ENCODE peak calls at places on chromosomes 4 and X, in nine cellular contexts. U is tibial nerve, H is IMR-90, S is fibroblast of mammary gland, J is GM23248, M is fibroblast of lung, C is cardiac muscle cell, F is right lobe of liver, T is HAP-1. Q is an unnamed sample.

GRCh38 chrX:51851507-51852085 is 41.8 kb upstream of the MAGED1 start:
- DNase-seq in U (no peak), H (no peak), S (no peak), J (no peak), M (peak; percentile 1), C (no peak), F (no peak), T (no peak), Q (no peak)

GRCh38 chr4:185504098-185505047 is 30.9 kb downstream of the PDLIM3 start:
- DNase-seq in U (peak; percentile 11), H (peak; percentile 75), S (no peak), J (peak; percentile 48), M (no peak), C (no peak), F (peak; percentile 83), T (no peak), Q (peak; percentile 33)

GRCh38 chrX:18674417-18674787 is 2.5 kb upstream of the RS1 start:
- DNase-seq in U (no peak), H (no peak), S (no peak), J (no peak), M (no peak), C (no peak), F (peak; percentile 52), T (peak; percentile 68), Q (no peak)

GRCh38 chr4:30717208-30718020 is 2.8 kb upstream of the PCDH7 start:
- DNase-seq in U (no peak), H (peak; percentile 70), S (peak; percentile 66), J (peak; percentile 70), M (peak; percentile 86), C (peak; percentile 77), F (peak; percentile 34), T (peak; percentile 64), Q (peak; percentile 69)

GRCh38 chr4:10716163-10716562 is 31.6 kb upstream of the CLNK start:
- DNase-seq in U (no peak), H (no peak), S (peak; percentile 16), J (no peak), M (no peak), C (no peak), F (no peak), T (no peak), Q (peak; percentile 35)

GRCh38 chr4:184288451-184289178 is 70.9 kb upstream of the ENPP6 start:
- DNase-seq in U (peak; percentile 3), H (no peak), S (no peak), J (no peak), M (no peak), C (no peak), F (no peak), T (no peak), Q (no peak)

GRCh38 chr4:54877006-54877405 is 219.2 kb downstream of the KIT start:
- DNase-seq in U (no peak), H (peak; percentile 83), S (peak; percentile 57), J (peak; percentile 52), M (peak; percentile 58), C (no peak), F (no peak), T (no peak), Q (peak; percentile 81)

GRCh38 chrX:4932790-4933189 is 1219.3 kb upstream of the PRKX start:
- DNase-seq in U (no peak), H (no peak), S (peak; percentile 1), J (no peak), M (peak; percentile 60), C (no peak), F (no peak), T (no peak), Q (peak; percentile 58)

GRCh38 chrX:52923781-52924241 is 26.7 kb downstream of the FAM156B start:
- DNase-seq in U (no peak), H (peak; percentile 69), S (peak; percentile 59), J (peak; percentile 61), M (peak; percentile 65), C (peak; percentile 38), F (no peak), T (no peak), Q (peak; percentile 59)

GRCh38 chr4:70759126-70759525 is 37.4 kb downstream of the RUFY3 start:
- DNase-seq in U (no peak), H (peak; percentile 50), S (peak; percentile 38), J (no peak), M (no peak), C (no peak), F (no peak), T (no peak), Q (no peak)

DNA sequence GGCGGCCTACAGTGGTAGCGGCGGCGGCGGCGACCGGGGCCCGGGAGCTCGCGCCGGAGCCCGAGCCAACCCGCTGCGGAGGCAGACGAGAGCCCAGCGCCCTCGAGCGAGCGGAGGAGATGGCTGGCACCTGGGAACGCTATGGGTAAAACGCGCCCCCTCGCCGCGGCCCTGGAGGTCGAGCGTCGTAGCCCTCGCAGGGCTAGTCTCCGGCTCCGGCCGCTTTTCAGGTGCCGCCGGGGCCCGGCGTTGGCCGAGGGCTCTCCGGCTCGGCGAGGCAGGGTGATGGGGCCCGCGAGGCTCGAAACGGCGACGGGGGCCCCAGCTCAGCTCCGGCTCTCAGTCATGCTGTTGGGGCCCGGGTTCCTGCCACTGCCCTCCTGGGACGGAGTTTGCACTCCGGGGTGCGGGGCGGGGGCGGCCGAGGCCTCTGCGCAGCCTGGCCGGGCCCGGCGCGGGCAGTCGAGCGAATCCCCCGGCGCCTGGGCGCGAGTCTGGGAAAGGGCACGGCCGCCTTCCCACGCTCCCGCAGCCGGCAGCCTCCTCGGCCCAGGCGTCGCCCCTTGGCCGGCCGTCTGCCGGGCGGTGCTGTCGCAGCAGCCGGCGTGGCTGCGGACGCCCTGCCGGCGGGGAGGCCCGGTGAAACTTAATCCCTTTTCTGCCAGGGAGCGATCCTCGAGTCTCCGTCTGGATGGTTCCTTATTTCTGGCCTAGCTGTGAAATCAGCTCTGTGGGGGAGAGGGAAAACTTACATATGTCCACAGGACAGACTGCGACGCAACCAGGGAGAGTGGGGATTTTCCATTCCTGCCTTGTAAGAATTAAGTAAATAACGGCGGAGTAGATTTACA is 845 bp downstream of the MID2 start:
- DNase-seq in U (peak; percentile 7), H (peak; percentile 42), S (peak; percentile 50), J (peak; percentile 67), M (peak; percentile 52), C (peak; percentile 70), F (peak; percentile 42), T (peak; percentile 60), Q (peak; percentile 33)
- H3K4me3 ChIP-seq in U (peak overlapping the region; percentile 38), H (peak overlapping the region; percentile 43), S (peak overlapping the region; percentile 27), J (peak overlapping the region; percentile 75), M (peak overlapping the region; percentile 31), C (peak overlapping the region; percentile 42), F (peak overlapping the region; percentile 60), T (peak overlapping the region; percentile 36), Q (peak overlapping the region; percentile 47)

DNA sequence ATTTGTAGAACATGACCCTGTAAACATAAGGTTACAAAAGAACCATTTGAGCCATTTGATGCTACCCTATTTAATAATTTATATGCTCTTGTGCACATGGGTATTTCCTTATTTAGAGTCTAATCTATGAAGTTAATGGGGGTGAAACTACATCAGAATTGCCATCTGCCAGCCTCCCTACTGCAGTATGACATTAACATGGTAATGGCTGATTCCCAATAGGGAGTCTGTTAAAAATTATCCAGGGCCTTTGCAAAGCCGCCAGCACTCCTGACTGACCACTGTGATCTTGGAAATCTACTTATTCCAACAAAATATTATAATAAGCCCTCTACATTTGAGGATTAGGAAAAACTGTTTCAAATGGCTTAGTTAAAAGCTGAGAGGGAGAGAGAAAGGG is 153.7 kb downstream of the CLCN4 start:
- DNase-seq in U (no peak), H (no peak), S (no peak), J (no peak), M (no peak), C (no peak), F (no peak), T (no peak), Q (no peak)
- H3K4me3 ChIP-seq in U (no peak overlapping the region), H (no peak overlapping the region), S (no peak overlapping the region), J (no peak overlapping the region), M (no peak overlapping the region), C (no peak overlapping the region), F (no peak overlapping the region), T (no peak overlapping the region), Q (no peak overlapping the region)

GRCh38 chr4:178778500-178778899 is 1336.3 kb upstream of the AGA start:
- DNase-seq in U (no peak), H (no peak), S (no peak), J (no peak), M (no peak), C (no peak), F (no peak), T (no peak), Q (no peak)
- H3K4me3 ChIP-seq in U (no peak overlapping the region), H (no peak overlapping the region), S (no peak overlapping the region), J (no peak overlapping the region), M (no peak overlapping the region), C (no peak overlapping the region), F (no peak overlapping the region), T (no peak overlapping the region), Q (no peak overlapping the region)

DNA sequence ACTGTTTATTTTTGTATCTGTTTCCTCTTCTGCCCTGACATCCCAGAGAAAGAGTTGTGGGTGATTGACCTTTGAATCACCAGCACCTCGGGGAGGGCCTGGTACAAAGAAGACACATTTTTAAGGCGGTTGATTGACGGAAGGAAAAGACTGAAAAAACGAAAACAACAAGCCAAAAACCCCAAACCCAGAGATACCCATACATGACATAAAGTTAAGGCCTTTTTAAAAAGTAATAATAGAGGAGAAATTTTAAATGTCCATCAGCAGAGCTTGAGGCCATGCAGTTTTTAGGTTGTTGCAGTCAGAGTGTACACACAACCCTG is 110.0 kb downstream of the GNL3L start:
- DNase-seq in U (no peak), H (no peak), S (peak; percentile 1), J (no peak), M (no peak), C (no peak), F (no peak), T (no peak), Q (no peak)
- H3K4me3 ChIP-seq in U (peak overlapping the region; percentile 32), H (peak overlapping the region; percentile 31), S (peak overlapping the region; percentile 21), J (peak overlapping the region; percentile 69), M (peak overlapping the region; percentile 10), C (peak overlapping the region; percentile 13), F (peak overlapping the region; percentile 50), T (peak overlapping the region; percentile 57), Q (peak overlapping the region; percentile 22)

Q was measured in astrocyte of the spinal cord.